ENCODE peak calls at places on chromosomes 1 and 21, in six cellular contexts. Q, B, H, J, P and W are unnamed samples.
A peak's percentile ranks its signal among the peaks of the same experiment; 100 is the strongest.

GRCh38 chr1:221697924-221698425 is 43.9 kb downstream of the DUSP10 start:
- DNase-seq in B (no peak), J (no peak), P (no peak), H (no peak), Q (no peak), W (no peak)

GRCh38 chr21:31559368-31560119 is 99.9 kb upstream of the SOD1 start:
- DNase-seq in J (peak; percentile 92), Q (no peak), H (peak; percentile 67), P (peak; percentile 93), B (peak; percentile 98), W (peak; percentile 95)

GRCh38 chr21:35256468-35256988 is 207.4 kb upstream of the RUNX1 start:
- DNase-seq in Q (peak; percentile 86), J (peak; percentile 75), P (peak; percentile 91), H (no peak), B (peak; percentile 91), W (peak; percentile 93)

GRCh38 chr1:160206421-160207117 is 1.4 kb downstream of the PEA15 start:
- DNase-seq in P (no peak), H (no peak), Q (peak; percentile 48), J (no peak), B (no peak), W (no peak)

GRCh38 chr1:232352956-232353355 is 277.0 kb downstream of the SIPA1L2 start:
- DNase-seq in H (no peak), J (no peak), P (no peak), Q (no peak), B (no peak), W (no peak)

GRCh38 chr1:41328780-41329640 is 32.2 kb upstream of the FOXO6 start:
- DNase-seq in H (no peak), P (no peak), J (no peak), Q (no peak), B (no peak), W (no peak)

GRCh38 chr1:207839083-207839413 is 71.9 kb downstream of the CD34 start:
- DNase-seq in B (no peak), P (no peak), Q (no peak), H (no peak), J (no peak), W (no peak)

GRCh38 chr1:181018901-181019681 is 3.6 kb downstream of the STX6 start:
- DNase-seq in Q (peak; percentile 51), J (no peak), B (no peak), P (no peak), H (no peak), W (no peak)

GRCh38 chr1:115567431-115567830 is 74.3 kb upstream of the VANGL1 start:
- DNase-seq in J (no peak), H (no peak), B (no peak), Q (no peak), P (no peak), W (no peak)

GRCh38 chr21:30984897-30985296 is 53.4 kb downstream of the KRTAP19-8 start:
- DNase-seq in J (no peak), Q (no peak), B (peak; percentile 14), P (no peak), H (no peak), W (no peak)

GRCh38 chr1:206809504-206810084 is 37.3 kb upstream of the IL10 start:
- DNase-seq in B (peak; percentile 46), J (no peak), Q (peak; percentile 18), P (no peak), H (no peak), W (no peak)

GRCh38 chr1:235683653-235684052 is 34.1 kb upstream of the GNG4 start:
- DNase-seq in H (no peak), P (no peak), B (no peak), J (no peak), Q (no peak), W (no peak)

GRCh38 chr1:219771039-219771438 is 157.3 kb downstream of the SLC30A10 start:
- DNase-seq in J (no peak), P (no peak), H (no peak), B (no peak), Q (peak; percentile 72), W (no peak)

GRCh38 chr1:16151200-16151708 is 4.6 kb downstream of the EPHA2 start:
- DNase-seq in Q (no peak), P (no peak), H (no peak), B (peak; percentile 60), J (no peak), W (peak; percentile 46)